ENCODE peak calls at places on chromosomes 11 and 22, in seven cellular contexts. R is mesendoderm, L is IMR-90, H is H1, J is H9, V is mesenchymal stem cell, M is trophoblast cell. B is an unnamed sample.
A peak's percentile ranks its signal among the peaks of the same experiment; 100 is the strongest.

GRCh38 chr22:45976351-45977002 is 485 bp downstream of the WNT7B start:
- DNase-seq in R (no peak), L (no peak), H (no peak), J (no peak), V (peak; percentile 24), M (peak; percentile 20), B (no peak)

GRCh38 chr11:110362916-110363574 is 66.6 kb upstream of the RDX start:
- DNase-seq in R (peak; percentile 82), L (no peak), H (no peak), J (peak; percentile 59), V (peak; percentile 54), M (peak; percentile 41), B (peak; percentile 57)

GRCh38 chr22:17915188-17915587 is 109.2 kb downstream of the MICAL3 start:
- DNase-seq in R (no peak), L (no peak), H (no peak), J (no peak), V (no peak), M (no peak), B (no peak)

GRCh38 chr22:46286006-46286405 is 10.7 kb upstream of the GTSE1 start:
- DNase-seq in R (no peak), L (peak; percentile 39), H (no peak), J (no peak), V (no peak), M (no peak), B (no peak)

GRCh38 chr22:32644252-32645100 is 157.0 kb upstream of the TIMP3 start:
- DNase-seq in R (peak; percentile 63), L (peak; percentile 59), H (no peak), J (no peak), V (peak; percentile 91), M (peak; percentile 84), B (no peak)

GRCh38 chr11:79439430-79439892 is 1.4 kb downstream of the TENM4 start:
- DNase-seq in R (peak; percentile 60), L (peak; percentile 59), H (no peak), J (no peak), V (peak; percentile 44), M (no peak), B (no peak)

GRCh38 chr11:10716543-10717259 is 23.1 kb upstream of the IRAG1 start:
- DNase-seq in R (peak; percentile 16), L (no peak), H (no peak), J (no peak), V (no peak), M (no peak), B (no peak)

GRCh38 chr11:117673561-117673960 is 123.5 kb downstream of the DSCAML1 start:
- DNase-seq in R (no peak), L (no peak), H (no peak), J (no peak), V (no peak), M (no peak), B (no peak)

GRCh38 chr11:77186302-77186701 is 58.3 kb downstream of the MYO7A start:
- DNase-seq in R (no peak), L (no peak), H (no peak), J (no peak), V (no peak), M (no peak), B (no peak)

GRCh38 chr11:77183421-77183984 is 55.5 kb downstream of the MYO7A start:
- DNase-seq in R (no peak), L (no peak), H (no peak), J (no peak), V (no peak), M (no peak), B (no peak)

GRCh38 chr11:77181799-77182541 is 53.9 kb downstream of the MYO7A start:
- DNase-seq in R (no peak), L (no peak), H (no peak), J (no peak), V (no peak), M (no peak), B (no peak)

GRCh38 chr11:77182542-77183420 is 54.7 kb downstream of the MYO7A start:
- DNase-seq in R (no peak), L (no peak), H (no peak), J (no peak), V (no peak), M (no peak), B (no peak)

DNA sequence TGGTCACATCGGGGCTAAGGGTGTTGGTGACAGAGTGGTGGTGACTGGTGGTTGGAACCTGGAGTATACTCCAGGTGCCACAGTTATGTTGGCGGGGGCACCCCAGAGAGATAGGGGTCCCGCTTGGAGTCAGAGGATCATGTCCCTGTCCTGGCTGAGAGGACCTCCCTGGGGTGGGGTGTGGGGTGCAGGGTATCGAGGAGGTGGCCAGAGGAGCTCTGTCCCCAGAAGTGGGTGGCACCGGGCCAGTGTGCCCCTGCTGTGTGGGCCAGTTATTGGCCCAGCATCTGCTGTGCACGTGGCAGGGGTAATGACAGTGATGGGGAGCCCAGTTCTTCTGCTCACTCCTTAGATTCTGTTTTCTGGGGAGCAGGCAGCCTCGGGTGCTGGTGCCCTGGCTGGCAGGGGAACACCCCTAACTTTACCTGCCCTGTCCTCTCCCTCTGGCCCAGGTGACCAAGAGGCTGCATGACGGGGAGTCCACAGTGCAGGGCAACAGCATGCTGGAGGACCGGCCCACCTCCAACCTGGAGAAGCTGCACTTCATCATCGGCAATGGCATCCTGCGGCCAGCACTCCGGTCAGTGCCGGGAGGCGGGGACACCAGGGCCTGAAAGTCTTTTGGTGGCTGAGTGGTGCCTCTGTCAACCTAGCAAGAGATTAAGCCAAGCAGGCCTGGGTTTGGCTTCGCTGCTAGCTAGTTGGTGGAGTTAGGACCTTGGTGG is 56.3 kb downstream of the MYO7A start:
- DNase-seq in R (no peak), L (no peak), H (no peak), J (no peak), V (no peak), M (no peak), B (no peak)
- H4K8ac ChIP-seq in R (no peak overlapping the region), L (no peak overlapping the region), H (no peak overlapping the region), J (no peak overlapping the region), V (no peak overlapping the region), M (no peak overlapping the region), B (no peak overlapping the region)

GRCh38 chr11:124075492-124075840 is 34.3 kb upstream of the OR10G7 start:
- DNase-seq in R (no peak), L (no peak), H (no peak), J (no peak), V (no peak), M (no peak), B (no peak)

GRCh38 chr11:124078591-124078990 is 36.7 kb upstream of the VWA5A start:
- DNase-seq in R (no peak), L (no peak), H (no peak), J (no peak), V (no peak), M (peak; percentile 70), B (no peak)

GRCh38 chr11:124079631-124080318 is 35.5 kb upstream of the VWA5A start:
- DNase-seq in R (no peak), L (no peak), H (no peak), J (no peak), V (peak; percentile 50), M (peak; percentile 94), B (no peak)

GRCh38 chr11:124075841-124076571 is 34.9 kb upstream of the OR10G7 start:
- DNase-seq in R (no peak), L (no peak), H (no peak), J (peak; percentile 44), V (no peak), M (peak; percentile 42), B (no peak)

GRCh38 chr11:124077266-124077665 is 36.1 kb upstream of the OR10G7 start:
- DNase-seq in R (no peak), L (no peak), H (no peak), J (no peak), V (no peak), M (no peak), B (no peak)
- H4K8ac ChIP-seq in R (no peak overlapping the region), L (no peak overlapping the region), H (peak overlapping the region; percentile 16), J (no peak overlapping the region), V (no peak overlapping the region), M (no peak overlapping the region), B (no peak overlapping the region)

GRCh38 chr11:86288776-86289507 is 13.1 kb upstream of the HIKESHI start:
- DNase-seq in R (peak; percentile 5), L (no peak), H (no peak), J (no peak), V (peak; percentile 10), M (no peak), B (no peak)

GRCh38 chr11:86292912-86293606 is 9.0 kb upstream of the HIKESHI start:
- DNase-seq in R (no peak), L (no peak), H (no peak), J (no peak), V (no peak), M (no peak), B (no peak)

GRCh38 chr11:86291466-86292262 is 10.4 kb upstream of the HIKESHI start:
- DNase-seq in R (peak; percentile 68), L (peak; percentile 55), H (no peak), J (peak; percentile 43), V (peak; percentile 57), M (peak; percentile 77), B (peak; percentile 57)

DNA sequence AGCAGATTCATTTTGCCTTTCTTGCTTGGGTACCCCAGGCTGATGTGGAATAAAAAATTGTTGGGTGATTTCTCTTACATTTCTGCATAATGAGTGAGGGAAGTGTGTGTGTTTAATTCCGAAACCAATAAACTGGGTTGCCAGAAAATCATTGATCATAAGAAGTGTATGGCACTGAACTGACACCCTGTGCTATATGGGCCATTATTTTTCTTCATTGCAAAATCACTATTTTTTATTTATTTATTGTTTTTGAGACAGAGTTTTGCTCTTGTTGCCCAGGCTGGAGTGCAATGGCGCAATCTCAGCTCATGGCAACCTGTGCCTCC is 14.6 kb upstream of the HIKESHI start:
- DNase-seq in R (no peak), L (no peak), H (no peak), J (no peak), V (no peak), M (no peak), B (no peak)
- H4K8ac ChIP-seq in R (no peak overlapping the region), L (no peak overlapping the region), H (no peak overlapping the region), J (no peak overlapping the region), V (no peak overlapping the region), M (no peak overlapping the region), B (no peak overlapping the region)

GRCh38 chr11:128288368-128288767 is 299.0 kb downstream of the ETS1 start:
- DNase-seq in R (peak; percentile 21), L (peak; percentile 31), H (no peak), J (no peak), V (peak; percentile 26), M (no peak), B (no peak)

GRCh38 chr11:128290106-128290840 is 297.1 kb downstream of the ETS1 start:
- DNase-seq in R (peak; percentile 69), L (peak; percentile 95), H (no peak), J (peak; percentile 54), V (peak; percentile 94), M (peak; percentile 81), B (peak; percentile 56)

GRCh38 chr11:128291835-128292234 is 295.5 kb downstream of the ETS1 start:
- DNase-seq in R (no peak), L (no peak), H (no peak), J (no peak), V (no peak), M (no peak), B (no peak)

GRCh38 chr11:128289048-128289447 is 298.3 kb downstream of the ETS1 start:
- DNase-seq in R (no peak), L (no peak), H (no peak), J (no peak), V (no peak), M (no peak), B (no peak)

GRCh38 chr11:128291043-128291442 is 296.3 kb downstream of the ETS1 start:
- DNase-seq in R (no peak), L (no peak), H (no peak), J (no peak), V (no peak), M (no peak), B (no peak)
- H4K8ac ChIP-seq in R (no peak overlapping the region), L (no peak overlapping the region), H (no peak overlapping the region), J (no peak overlapping the region), V (peak overlapping the region; percentile 7), M (peak overlapping the region; percentile 62), B (no peak overlapping the region)

GRCh38 chr11:131561486-131561885 is 191.1 kb downstream of the NTM start:
- DNase-seq in R (peak; percentile 26), L (no peak), H (no peak), J (no peak), V (no peak), M (no peak), B (no peak)
- H4K8ac ChIP-seq in R (no peak overlapping the region), L (no peak overlapping the region), H (no peak overlapping the region), J (no peak overlapping the region), V (no peak overlapping the region), M (no peak overlapping the region), B (no peak overlapping the region)

B was measured in neuronal stem cell.